ENCODE peak calls at places on chromosomes 11 and 22, in six cellular contexts. E is activated T-cell treated with anti-CD3 and anti-CD28 coated beads for 1 hour; V is T-helper 9 cell; O is stimulated activated CD8-positive, alpha-beta memory T cell treated with anti-CD3 and anti-CD28 coated beads, Interleukin-15, amount 100 ng/mL, for 1 hour; R is mesendoderm; Z is EH. X is an unnamed sample.

GRCh38 chr11:44797886-44798683 is 71.3 kb downstream of the TSPAN18 start:
- DNase-seq in R (peak; percentile 91), E (no peak), O (no peak), Z (no peak), V (no peak), X (no peak)

GRCh38 chr11:116162541-116163230 is 610.1 kb downstream of the BUD13 start:
- DNase-seq in O (no peak), V (no peak), E (no peak), R (peak; percentile 90), Z (no peak), X (no peak)

GRCh38 chr22:25072406-25072805 is 119.9 kb downstream of the KIAA1671 start:
- DNase-seq in Z (no peak), O (no peak), R (no peak), E (no peak), V (no peak), X (no peak)

GRCh38 chr11:71544525-71545214 is 3.5 kb upstream of the KRTAP5-9 start:
- DNase-seq in R (peak; percentile 36), E (no peak), V (no peak), Z (no peak), O (no peak), X (no peak)

GRCh38 chr11:73312806-73313403 is 4.8 kb downstream of the ARHGEF17 start:
- DNase-seq in V (no peak), Z (peak; percentile 71), R (no peak), E (no peak), O (no peak), X (no peak)

GRCh38 chr11:103537904-103538502 is 428.8 kb downstream of the DYNC2H1 start:
- DNase-seq in O (no peak), V (no peak), Z (peak; percentile 52), E (no peak), R (peak; percentile 37), X (no peak)

GRCh38 chr11:2892215-2893020 is 6.8 kb upstream of the CDKN1C start:
- DNase-seq in Z (peak; percentile 75), R (peak; percentile 91), E (peak; percentile 36), O (peak; percentile 27), V (peak; percentile 47), X (peak; percentile 37)

GRCh38 chr11:121443688-121444275 is 8.3 kb upstream of the SORL1 start:
- DNase-seq in Z (no peak), E (no peak), O (no peak), V (no peak), R (no peak), X (no peak)

GRCh38 chr11:35751664-35752061 is 89.1 kb downstream of the TRIM44 start:
- DNase-seq in Z (no peak), V (no peak), E (no peak), O (no peak), R (no peak), X (no peak)

GRCh38 chr22:29266564-29267461 is 968 bp downstream of the RHBDD3 start:
- DNase-seq in R (peak; percentile 72), O (no peak), E (no peak), V (no peak), Z (peak; percentile 63), X (no peak)

GRCh38 chr11:109929308-109929707 is 163.9 kb upstream of the ZC3H12C start:
- DNase-seq in R (no peak), E (no peak), V (no peak), Z (no peak), O (no peak), X (no peak)

GRCh38 chr22:33851985-33852384 is 68.3 kb downstream of the LARGE1 start:
- DNase-seq in O (no peak), V (no peak), Z (no peak), R (no peak), E (no peak), X (no peak)

GRCh38 chr22:49020314-49020713 is 807.4 kb downstream of the BRD1 start:
- DNase-seq in O (no peak), E (no peak), R (no peak), Z (no peak), V (no peak), X (no peak)

GRCh38 chr11:33899383-33900037 is 7.6 kb upstream of the LMO2 start:
- DNase-seq in Z (peak; percentile 79), O (no peak), E (no peak), V (no peak), R (peak; percentile 61), X (no peak)

X was measured in effector CD8-positive, alpha-beta T cell.